ENCODE peak calls at places on chromosomes 12 and 14, in seven cellular contexts. G is keratinocyte, M is hepatocyte, L is PC-3, V is lower lobe of right lung, H is cardiac muscle cell, A is prostate gland. E is an unnamed sample. For H3K4me1 and H3K27me3, the result is how much of the 10 kb centered on the place peaks cover.

GRCh38 chr14:22569106-22569748 is 19.8 kb downstream of the DAD1 start:
- DNase-seq in V (no peak), H (no peak), G (no peak), M (no peak), A (no peak), L (no peak), E (no peak)

GRCh38 chr12:49920241-49920914 is 16.7 kb upstream of the FAIM2 start:
- DNase-seq in A (no peak), G (no peak), V (no peak), H (no peak), L (peak), M (no peak), E (no peak)

GRCh38 chr14:68654471-68654941 is 138.4 kb downstream of the ZFP36L1 start:
- DNase-seq in G (no peak), L (no peak), V (no peak), H (no peak), A (no peak), M (no peak), E (no peak)

GRCh38 chr12:67540920-67541624 is 107.5 kb upstream of the DYRK2 start:
- DNase-seq in A (no peak), G (peak), V (no peak), M (no peak), H (no peak), L (no peak), E (no peak)

GRCh38 chr12:72074956-72075355 is 136.3 kb downstream of the TPH2 start:
- DNase-seq in A (no peak), M (no peak), H (no peak), G (no peak), V (no peak), L (no peak), E (no peak)

GRCh38 chr14:62209287-62209899 is 447.2 kb downstream of the SNAPC1 start:
- DNase-seq in A (no peak), G (no peak), M (no peak), L (peak), H (no peak), V (no peak), E (no peak)

GRCh38 chr12:42097971-42098370 is 46.7 kb downstream of the GXYLT1 start:
- DNase-seq in L (no peak), H (no peak), A (no peak), G (no peak), V (no peak), M (no peak), E (no peak)

GRCh38 chr14:78758333-78758732 is 588.2 kb downstream of the NRXN3 start:
- DNase-seq in L (peak), G (no peak), A (no peak), H (peak), M (peak), V (no peak), E (peak)

GRCh38 chr12:15157200-15157599 is 64.0 kb downstream of the RERG start:
- DNase-seq in H (no peak), G (no peak), M (no peak), V (no peak), L (no peak), A (no peak), E (no peak)

GRCh38 chr12:106106892-106107291 is 31.9 kb downstream of the NUAK1 start:
- DNase-seq in V (no peak), G (no peak), A (peak), H (no peak), L (peak), M (peak), E (no peak)

GRCh38 chr14:74638970-74639369 is 26.9 kb upstream of the LTBP2 start:
- DNase-seq in M (no peak), G (no peak), A (no peak), L (no peak), H (no peak), V (no peak), E (no peak)

GRCh38 chr12:64611430-64612286 is 1.4 kb downstream of the RASSF3 start:
- DNase-seq in L (peak), A (peak), H (peak), V (peak), M (peak), G (no peak), E (no peak)

DNA sequence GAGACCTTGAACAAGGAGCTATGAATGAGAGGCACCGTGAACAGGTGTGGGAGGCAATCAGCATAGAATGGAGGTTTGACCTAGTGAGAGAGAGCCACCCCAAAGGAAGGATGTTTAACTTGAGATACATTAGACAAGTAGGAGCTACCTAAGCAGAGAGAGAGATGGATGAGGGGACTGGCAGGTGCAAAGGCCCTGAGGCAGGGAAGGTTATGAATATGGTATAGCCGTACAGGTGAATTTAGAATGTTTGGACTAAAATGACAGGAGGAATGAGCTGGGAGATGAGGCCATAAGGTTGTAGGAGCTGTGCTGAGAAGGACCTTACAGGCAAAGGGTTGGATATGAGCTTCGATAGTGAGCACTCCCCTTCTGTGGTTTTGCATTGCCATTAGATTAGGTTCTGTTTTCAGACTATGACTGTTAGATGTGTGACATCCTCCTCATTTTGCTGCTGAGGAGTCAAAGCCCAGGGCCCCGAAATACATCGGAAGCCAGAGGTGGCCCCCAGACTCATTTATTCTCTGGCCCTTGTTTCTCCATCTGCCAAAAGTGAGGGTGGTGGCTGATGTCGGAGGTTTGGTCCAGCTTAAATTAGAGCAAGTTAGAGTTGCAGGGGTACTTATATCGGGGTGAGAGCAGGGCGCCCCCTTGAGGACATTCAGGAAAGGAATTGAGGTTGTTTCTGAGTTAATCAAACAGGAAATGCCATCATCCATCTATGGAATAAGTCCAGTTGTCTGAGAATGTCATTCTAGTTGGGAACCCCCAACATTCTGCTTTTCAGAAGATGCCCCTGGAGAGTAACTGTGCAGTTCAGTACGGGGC is 29.4 kb downstream of the SLC24A4 start:
- DNase-seq in M (no peak), V (no peak), A (no peak), L (peak), H (peak), G (no peak), E (no peak)
- TF ChIP-seq CTCF in M (peak), V (peak), A (peak), L (peak), H (peak), G (peak), E (peak)

GRCh38 chr12:29738416-29738815 is 45.3 kb downstream of the TMTC1 start:
- DNase-seq in G (no peak), A (no peak), L (no peak), M (no peak), H (no peak), V (no peak), E (no peak)

GRCh38 chr12:29741342-29742241 is 42.1 kb downstream of the TMTC1 start:
- DNase-seq in M (no peak), L (no peak), V (no peak), A (no peak), G (peak), H (peak), E (no peak)

GRCh38 chr12:29742646-29743045 is 41.1 kb downstream of the TMTC1 start:
- DNase-seq in L (no peak), V (no peak), M (no peak), G (no peak), H (no peak), A (no peak), E (no peak)

GRCh38 chr12:29737616-29738015 is 46.1 kb downstream of the TMTC1 start:
- DNase-seq in V (no peak), H (no peak), A (no peak), M (no peak), L (no peak), G (no peak), E (no peak)

GRCh38 chr12:29739279-29739991 is 44.3 kb downstream of the TMTC1 start:
- DNase-seq in V (no peak), L (no peak), M (no peak), A (no peak), H (no peak), G (no peak), E (no peak)
- H3K4me1 ChIP-seq in V (under half), L (under half), M (under half), A (under half), H (under half), G (under half), E (under half)

DNA sequence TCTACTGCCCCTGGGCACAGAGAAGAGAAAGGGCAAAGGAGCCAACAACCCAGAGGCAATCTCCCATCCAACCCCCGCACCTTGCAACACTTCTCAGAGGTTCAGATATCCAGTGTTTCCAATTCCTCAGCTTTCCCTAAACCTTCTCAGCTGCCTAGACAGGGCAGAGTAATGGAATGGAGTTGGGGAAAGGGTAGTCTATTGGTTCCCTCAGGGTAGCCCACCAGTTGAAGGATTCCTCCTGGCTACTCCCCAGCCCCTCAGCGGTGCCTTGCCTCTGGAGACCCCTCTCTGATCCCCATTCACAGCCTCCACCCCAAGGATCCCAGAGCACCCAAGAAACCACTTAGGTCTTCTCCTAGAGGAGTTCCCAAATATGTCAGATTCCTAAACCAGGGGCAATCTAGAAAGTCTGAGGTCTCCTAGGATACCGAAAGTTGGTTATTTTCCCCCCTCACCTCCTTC is 516 bp downstream of the NFE2 start:
- DNase-seq in V (no peak), L (no peak), A (no peak), M (no peak), H (no peak), G (no peak), E (no peak)
- H3K27me3 ChIP-seq in V (under half), L (under half), A (under half), M (under half), H (under half), G (under half), E (under half)

GRCh38 chr12:113825705-113826104 is 140.4 kb downstream of the RBM19 start:
- DNase-seq in G (no peak), V (no peak), L (no peak), M (no peak), H (no peak), A (no peak), E (no peak)

GRCh38 chr12:113822986-113823385 is 143.1 kb downstream of the RBM19 start:
- DNase-seq in M (no peak), A (no peak), V (no peak), L (no peak), H (no peak), G (no peak), E (no peak)

GRCh38 chr12:113829212-113829611 is 136.9 kb downstream of the RBM19 start:
- DNase-seq in M (no peak), A (no peak), G (no peak), L (no peak), H (no peak), V (no peak), E (no peak)

GRCh38 chr12:113823816-113824215 is 142.3 kb downstream of the RBM19 start:
- DNase-seq in V (no peak), M (no peak), H (no peak), A (no peak), G (no peak), L (no peak), E (no peak)

GRCh38 chr12:113826805-113827204 is 139.3 kb downstream of the RBM19 start:
- DNase-seq in L (no peak), G (no peak), A (no peak), V (no peak), H (no peak), M (no peak), E (no peak)
- TF ChIP-seq CTCF in L (peak), G (no peak), A (no peak), V (no peak), H (peak), M (no peak), E (no peak)

GRCh38 chr14:81351205-81351604 is 48.9 kb downstream of the STON2 start:
- DNase-seq in G (no peak), A (no peak), V (no peak), M (no peak), H (no peak), L (no peak), E (no peak)
- H3K4me1 ChIP-seq in G (under half), A (under half), V (under half), M (under half), H (under half), L (under half), E (under half)

GRCh38 chr12:51867796-51868428 is 19.4 kb upstream of the FIGNL2 start:
- DNase-seq in A (no peak), V (peak), H (no peak), L (no peak), G (no peak), M (no peak), E (no peak)
- H3K27me3 ChIP-seq in A (under half), V (half or more), H (under half), L (under half), G (half or more), M (under half), E (under half)